ENCODE peak calls at places on chromosomes 12 and 14, in five cellular contexts. T is endothelial cell; V is effector memory CD8-positive, alpha-beta T cell; L is myocyte; D is mesothelial cell of epicardium. J is an unnamed sample.

GRCh38 chr12:7242176-7243101 is 53.0 kb downstream of the PEX5 start:
- DNase-seq in T (no peak), V (no peak), L (no peak), D (no peak), J (no peak)

GRCh38 chr12:93243689-93244513 is 133.8 kb upstream of the NUDT4 start:
- DNase-seq in T (no peak), V (no peak), L (peak), D (peak), J (peak)

GRCh38 chr14:102902523-102903247 is 19.8 kb upstream of the AMN start:
- DNase-seq in T (no peak), V (no peak), L (peak), D (no peak), J (no peak)

GRCh38 chr14:72812292-72812851 is 81.5 kb downstream of the DPF3 start:
- DNase-seq in T (no peak), V (no peak), L (no peak), D (no peak), J (no peak)

GRCh38 chr14:23148596-23149249 is 29.7 kb upstream of the CEBPE start:
- DNase-seq in T (no peak), V (no peak), L (no peak), D (no peak), J (no peak)

GRCh38 chr12:10511756-10512355 is 6.2 kb downstream of the EIF2S3B start:
- DNase-seq in T (no peak), V (no peak), L (no peak), D (no peak), J (no peak)

GRCh38 chr12:85413266-85413665 is 133.2 kb downstream of the ALX1 start:
- DNase-seq in T (no peak), V (no peak), L (no peak), D (no peak), J (no peak)

GRCh38 chr12:10213168-10214130 is 772 bp downstream of the GABARAPL1 start:
- DNase-seq in T (peak), V (peak), L (peak), D (peak), J (peak)

GRCh38 chr12:107318804-107319535 is 225.6 kb upstream of the CRY1 start:
- DNase-seq in T (peak), V (peak), L (peak), D (peak), J (peak)

GRCh38 chr12:95336387-95337067 is 118.9 kb downstream of the VEZT start:
- DNase-seq in T (peak), V (no peak), L (peak), D (peak), J (peak)

GRCh38 chr12:108596854-108597558 is 878 bp downstream of the TMEM119 start:
- DNase-seq in T (no peak), V (no peak), L (no peak), D (no peak), J (no peak)

GRCh38 chr12:67520611-67521010 is 127.9 kb upstream of the DYRK2 start:
- DNase-seq in T (no peak), V (no peak), L (peak), D (no peak), J (no peak)

GRCh38 chr14:75361751-75362433 is 65.9 kb upstream of the JDP2 start:
- DNase-seq in T (no peak), V (no peak), L (peak), D (no peak), J (no peak)

GRCh38 chr14:101223561-101224162 is 320.1 kb upstream of the RTL1 start:
- DNase-seq in T (no peak), V (no peak), L (no peak), D (peak), J (no peak)

GRCh38 chr12:3085341-3086125 is 8.4 kb downstream of the TSPAN9 start:
- DNase-seq in T (no peak), V (no peak), L (no peak), D (no peak), J (no peak)

GRCh38 chr12:115451151-115451784 is 767.3 kb upstream of the TBX3 start:
- DNase-seq in T (no peak), V (no peak), L (no peak), D (no peak), J (no peak)

GRCh38 chr14:77965919-77966435 is 166.1 kb downstream of the ADCK1 start:
- DNase-seq in T (peak), V (no peak), L (peak), D (peak), J (peak)

GRCh38 chr14:105498430-105499255 is 7.6 kb downstream of the TEDC1 start:
- DNase-seq in T (no peak), V (no peak), L (no peak), D (no peak), J (no peak)

GRCh38 chr12:89259831-89260230 is 92.5 kb downstream of the DUSP6 start:
- DNase-seq in T (no peak), V (no peak), L (no peak), D (no peak), J (no peak)

GRCh38 chr14:102094101-102094500 is 7.3 kb upstream of the HSP90AA1 start:
- DNase-seq in T (no peak), V (no peak), L (no peak), D (no peak), J (no peak)

GRCh38 chr12:100476013-100476751 is 2.5 kb downstream of the NR1H4 start:
- DNase-seq in T (no peak), V (no peak), L (no peak), D (no peak), J (no peak)

GRCh38 chr14:23093993-23094665 is 807 bp downstream of the ACIN1 start:
- DNase-seq in T (peak), V (no peak), L (no peak), D (no peak), J (no peak)

GRCh38 chr14:106037380-106037779 is 511.0 kb downstream of the TMEM121 start:
- DNase-seq in T (no peak), V (no peak), L (no peak), D (no peak), J (no peak)

GRCh38 chr14:30162066-30162465 is 234.4 kb upstream of the PRKD1 start:
- DNase-seq in T (no peak), V (no peak), L (no peak), D (no peak), J (no peak)

GRCh38 chr14:72608391-72609204 is 285.3 kb downstream of the DPF3 start:
- DNase-seq in T (no peak), V (no peak), L (peak), D (no peak), J (peak)

GRCh38 chr12:124940393-124941169 is 26.1 kb upstream of the UBC start:
- DNase-seq in T (peak), V (peak), L (peak), D (peak), J (peak)

GRCh38 chr12:84676787-84677186 is 235.8 kb downstream of the SLC6A15 start:
- DNase-seq in T (no peak), V (no peak), L (no peak), D (no peak), J (no peak)

GRCh38 chr14:105061428-105062047 is 3.7 kb downstream of the GPR132 start:
- DNase-seq in T (no peak), V (peak), L (no peak), D (no peak), J (peak)

GRCh38 chr14:28635387-28635786 is 131.2 kb upstream of the FOXG1 start:
- DNase-seq in T (peak), V (no peak), L (peak), D (no peak), J (peak)

GRCh38 chr12:111445311-111446043 is 39.8 kb downstream of the SH2B3 start:
- DNase-seq in T (no peak), V (peak), L (peak), D (no peak), J (no peak)

GRCh38 chr14:102029956-102030355 is 56.9 kb downstream of the HSP90AA1 start:
- DNase-seq in T (no peak), V (no peak), L (peak), D (no peak), J (no peak)

GRCh38 chr12:25186788-25187397 is 8.1 kb downstream of the DNAI7 start:
- DNase-seq in T (no peak), V (peak), L (no peak), D (no peak), J (no peak)

GRCh38 chr12:123141615-123142517 is 9.0 kb downstream of the PITPNM2 start:
- DNase-seq in T (no peak), V (no peak), L (peak), D (no peak), J (peak)